ENCODE peak calls at places on chromosomes 1 and 21, in six cellular contexts. L is heart right ventricle, H is esophagus muscularis mucosa, J is fibroblast of lung, V is mesendoderm, U is endodermal cell. D is an unnamed sample.
A peak's percentile ranks its signal among the peaks of the same experiment; 100 is the strongest.

GRCh38 chr21:24903954-24904635 is 703.2 kb downstream of the MRPL39 start:
- DNase-seq in J (no peak), V (no peak), H (no peak), L (no peak), U (no peak), D (no peak)

GRCh38 chr21:45982758-45983731 is 1.5 kb downstream of the COL6A1 start:
- DNase-seq in H (no peak), L (peak; percentile 20), U (peak; percentile 71), V (peak; percentile 22), J (no peak), D (no peak)

GRCh38 chr1:30302808-30303310 is 420.5 kb downstream of the MATN1 start:
- DNase-seq in U (no peak), H (peak; percentile 91), J (no peak), V (no peak), L (no peak), D (no peak)

GRCh38 chr21:45308211-45309068 is 20.7 kb upstream of the POFUT2 start:
- DNase-seq in J (peak; percentile 95), U (peak; percentile 54), L (peak; percentile 32), V (no peak), H (no peak), D (no peak)

GRCh38 chr1:6625579-6626149 is 996 bp downstream of the THAP3 start:
- DNase-seq in L (peak; percentile 46), H (no peak), U (no peak), J (peak; percentile 69), V (peak; percentile 10), D (peak; percentile 30)

GRCh38 chr1:51330331-51331201 is at the start of gene TTC39A:
- DNase-seq in U (no peak), H (no peak), J (no peak), L (no peak), V (no peak), D (no peak)

GRCh38 chr1:208298593-208299233 is 54.5 kb upstream of the PLXNA2 start:
- DNase-seq in H (no peak), V (no peak), J (no peak), L (peak; percentile 13), U (no peak), D (no peak)

GRCh38 chr1:65596768-65597167 is 176.3 kb downstream of the LEPR start:
- DNase-seq in L (no peak), J (no peak), H (no peak), U (no peak), V (no peak), D (no peak)

GRCh38 chr1:29237906-29238600 is 1.7 kb downstream of the PTPRU start:
- DNase-seq in L (peak; percentile 68), H (no peak), J (peak; percentile 29), U (peak; percentile 82), V (peak; percentile 61), D (peak; percentile 37)

GRCh38 chr1:190478193-190479007 is 736 bp upstream of the BRINP3 start:
- DNase-seq in U (peak; percentile 84), V (peak; percentile 77), H (no peak), L (no peak), J (peak; percentile 62), D (no peak)

GRCh38 chr1:151314137-151314875 is 12.9 kb downstream of the PI4KB start:
- DNase-seq in H (peak; percentile 93), J (peak; percentile 92), U (no peak), V (peak; percentile 37), L (peak; percentile 77), D (peak; percentile 91)

GRCh38 chr1:17874665-17875064 is 119.5 kb downstream of the ACTL8 start:
- DNase-seq in V (peak; percentile 78), H (no peak), J (peak; percentile 87), L (no peak), U (peak; percentile 70), D (no peak)

GRCh38 chr21:41752231-41752681 is 14.6 kb downstream of the RIPK4 start:
- DNase-seq in H (no peak), U (no peak), L (no peak), J (peak; percentile 74), V (peak; percentile 74), D (no peak)

GRCh38 chr1:203860396-203860951 is 925 bp upstream of the SNRPE start:
- DNase-seq in V (no peak), U (no peak), L (no peak), H (no peak), J (peak; percentile 25), D (no peak)

GRCh38 chr1:193014354-193014753 is 44.8 kb downstream of the UCHL5 start:
- DNase-seq in J (no peak), L (no peak), V (no peak), H (no peak), U (no peak), D (no peak)

GRCh38 chr21:35275776-35276175 is 226.7 kb upstream of the RUNX1 start:
- DNase-seq in U (no peak), V (no peak), L (no peak), J (no peak), H (no peak), D (no peak)

GRCh38 chr1:110671323-110671722 is 3.4 kb downstream of the KCNA3 start:
- DNase-seq in V (no peak), L (no peak), J (no peak), U (no peak), H (no peak), D (no peak)

GRCh38 chr1:64263856-64264255 is 60.4 kb downstream of the UBE2U start:
- DNase-seq in H (no peak), J (no peak), V (no peak), L (no peak), U (no peak), D (no peak)

GRCh38 chr21:36543924-36544323 is 64.0 kb upstream of the CLDN14 start:
- DNase-seq in J (no peak), U (no peak), V (no peak), H (no peak), L (no peak), D (no peak)
- H3K27ac ChIP-seq in J (no peak overlapping the region), U (no peak overlapping the region), V (no peak overlapping the region), H (no peak overlapping the region), L (no peak overlapping the region), D (no peak overlapping the region)

DNA sequence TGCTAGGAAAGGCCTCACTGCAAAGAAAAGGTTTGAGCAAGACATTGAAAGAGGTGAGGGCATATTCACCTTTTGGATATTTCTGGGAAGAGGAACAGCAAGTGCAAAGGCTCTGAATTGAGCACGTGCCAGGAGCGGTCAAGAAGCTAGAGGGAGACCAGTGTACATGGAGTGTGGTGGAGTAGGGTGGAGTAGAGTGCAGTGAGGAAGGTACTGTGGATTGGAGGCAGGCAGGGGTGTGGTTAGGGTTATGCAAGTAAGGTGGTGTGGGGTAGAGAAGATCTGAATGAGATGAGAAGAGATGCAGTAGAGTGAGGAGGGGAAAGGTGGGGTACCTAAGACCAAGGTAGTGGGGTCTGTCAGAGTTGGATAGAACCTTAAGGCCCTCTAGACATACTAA is 119.6 kb downstream of the OMA1 start:
- DNase-seq in V (no peak), H (no peak), L (no peak), U (no peak), J (no peak), D (no peak)
- H3K27ac ChIP-seq in V (no peak overlapping the region), H (no peak overlapping the region), L (no peak overlapping the region), U (no peak overlapping the region), J (no peak overlapping the region), D (no peak overlapping the region)

GRCh38 chr1:8384088-8384487 is 66.2 kb downstream of the SLC45A1 start:
- DNase-seq in U (peak; percentile 25), H (no peak), J (no peak), L (no peak), V (no peak), D (no peak)

GRCh38 chr1:8382051-8382505 is 64.2 kb downstream of the SLC45A1 start:
- DNase-seq in V (peak; percentile 76), L (no peak), U (peak; percentile 74), H (no peak), J (no peak), D (peak; percentile 63)

GRCh38 chr1:8379513-8380186 is 61.7 kb downstream of the SLC45A1 start:
- DNase-seq in L (no peak), J (no peak), U (peak; percentile 42), H (no peak), V (no peak), D (no peak)

GRCh38 chr1:8382608-8383525 is 65.0 kb downstream of the SLC45A1 start:
- DNase-seq in L (no peak), H (no peak), U (peak; percentile 24), V (no peak), J (no peak), D (no peak)

GRCh38 chr1:8381618-8382017 is 63.7 kb downstream of the SLC45A1 start:
- DNase-seq in L (no peak), U (no peak), J (no peak), H (no peak), V (no peak), D (no peak)
- H3K27ac ChIP-seq in L (peak overlapping the region; percentile 81), U (no peak overlapping the region), J (no peak overlapping the region), H (peak overlapping the region; percentile 93), V (no peak overlapping the region), D (peak overlapping the region; percentile 71)

GRCh38 chr1:225554216-225554812 is 98.6 kb downstream of the ENAH start:
- DNase-seq in L (no peak), U (no peak), J (peak; percentile 59), H (no peak), V (peak; percentile 38), D (no peak)
- H3K27ac ChIP-seq in L (no peak overlapping the region), U (no peak overlapping the region), J (no peak overlapping the region), H (no peak overlapping the region), V (no peak overlapping the region), D (no peak overlapping the region)

GRCh38 chr21:16570196-16570595 is 840.4 kb downstream of the USP25 start:
- DNase-seq in U (no peak), J (no peak), V (no peak), L (no peak), H (no peak), D (no peak)

GRCh38 chr21:16569679-16570078 is 839.9 kb downstream of the USP25 start:
- DNase-seq in U (no peak), H (no peak), L (no peak), J (no peak), V (no peak), D (no peak)

GRCh38 chr21:16571594-16571993 is 841.8 kb downstream of the USP25 start:
- DNase-seq in H (no peak), V (no peak), J (no peak), U (no peak), L (no peak), D (no peak)

GRCh38 chr21:16570856-16571255 is 841.1 kb downstream of the USP25 start:
- DNase-seq in L (no peak), U (no peak), V (no peak), J (no peak), H (no peak), D (no peak)

DNA sequence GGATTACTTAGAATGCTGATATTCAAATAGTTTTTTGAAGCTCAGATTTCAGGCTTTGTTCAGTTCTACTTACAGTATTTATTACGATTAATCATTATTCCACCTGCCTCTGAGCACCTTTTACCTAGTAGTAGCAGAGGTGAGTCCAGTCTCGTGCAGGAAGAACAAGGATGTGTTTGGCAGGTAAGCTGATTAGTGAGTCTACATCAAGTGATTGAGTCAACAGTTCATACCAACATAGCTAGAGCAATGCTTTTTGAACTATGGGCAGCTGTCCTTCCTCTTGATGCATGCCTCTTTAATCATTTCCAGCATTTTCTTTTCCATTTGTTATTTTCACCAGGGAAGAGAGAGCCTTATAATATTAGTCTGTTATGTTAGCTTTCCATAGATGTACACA is 838.9 kb downstream of the USP25 start:
- DNase-seq in U (no peak), L (no peak), H (no peak), J (no peak), V (no peak), D (no peak)
- H3K27ac ChIP-seq in U (no peak overlapping the region), L (no peak overlapping the region), H (no peak overlapping the region), J (no peak overlapping the region), V (no peak overlapping the region), D (no peak overlapping the region)

GRCh38 chr1:218363141-218363540 is 18.0 kb downstream of the TGFB2 start:
- DNase-seq in U (no peak), H (peak; percentile 83), V (no peak), L (no peak), J (no peak), D (no peak)
- H3K27ac ChIP-seq in U (no peak overlapping the region), H (peak overlapping the region; percentile 79), V (no peak overlapping the region), L (no peak overlapping the region), J (no peak overlapping the region), D (no peak overlapping the region)

D was measured in dorsolateral prefrontal cortex.